ENCODE peak calls at places on chromosome 18, in four cellular contexts. A is WTC11, Q is iPS-NIHi11, K is LoVo. G is an unnamed sample.

GRCh38 chr18:22977847-22978701 is 44.9 kb downstream of the RBBP8 start:
- DNase-seq in A (no peak), Q (peak), K (peak), G (no peak)

GRCh38 chr18:39701071-39701783 is 2135.6 kb upstream of the CELF4 start:
- DNase-seq in Q (no peak), A (no peak), K (no peak), G (no peak)

GRCh38 chr18:75544496-75544895 is 117.0 kb upstream of the SMIM21 start:
- DNase-seq in A (no peak), K (no peak), Q (no peak), G (no peak)

GRCh38 chr18:60675801-60676200 is 303.2 kb upstream of the MC4R start:
- DNase-seq in K (no peak), A (no peak), Q (no peak), G (no peak)

GRCh38 chr18:76977108-76977621 is 154.8 kb downstream of the ZNF236 start:
- DNase-seq in Q (peak), A (no peak), K (no peak), G (no peak)

GRCh38 chr18:23718731-23719130 is 29.5 kb downstream of the LAMA3 start:
- DNase-seq in A (no peak), Q (no peak), K (no peak), G (no peak)

GRCh38 chr18:25033747-25034471 is 318.1 kb downstream of the ZNF521 start:
- DNase-seq in K (no peak), A (no peak), Q (no peak), G (no peak)

GRCh38 chr18:25737710-25738251 is 352.6 kb downstream of the SS18 start:
- DNase-seq in K (no peak), A (no peak), Q (no peak), G (no peak)

GRCh38 chr18:71326826-71327225 is 1038.0 kb downstream of the SOCS6 start:
- DNase-seq in A (no peak), Q (no peak), K (no peak), G (no peak)

GRCh38 chr18:13437034-13437433 is 218.5 kb downstream of the LDLRAD4 start:
- DNase-seq in K (no peak), A (no peak), Q (no peak), G (no peak)

GRCh38 chr18:73980289-73980979 is 167.2 kb downstream of the FBXO15 start:
- DNase-seq in K (peak), A (peak), Q (peak), G (peak)

GRCh38 chr18:12091742-12092141 is 1.9 kb upstream of the ANKRD62 start:
- DNase-seq in Q (no peak), K (no peak), A (no peak), G (no peak)

GRCh38 chr18:11398625-11399024 is 210.8 kb upstream of the SLC35G4 start:
- DNase-seq in K (no peak), A (no peak), Q (no peak), G (no peak)

GRCh38 chr18:78528437-78529228 is 451.0 kb upstream of the SALL3 start:
- DNase-seq in A (no peak), Q (no peak), K (no peak), G (no peak)

GRCh38 chr18:80241919-80242777 is 5.2 kb downstream of the PARD6G start:
- DNase-seq in Q (no peak), K (no peak), A (no peak), G (no peak)

GRCh38 chr18:59957957-59958356 is 58.2 kb downstream of the PMAIP1 start:
- DNase-seq in Q (no peak), K (peak), A (no peak), G (peak)

GRCh38 chr18:45415614-45416013 is 199.7 kb upstream of the SLC14A2 start:
- DNase-seq in Q (no peak), A (no peak), K (no peak), G (no peak)

GRCh38 chr18:79411614-79412526 is 16.1 kb downstream of the NFATC1 start:
- DNase-seq in K (no peak), A (no peak), Q (no peak), G (no peak)

GRCh38 chr18:24817150-24818068 is 357.0 kb downstream of the HRH4 start:
- DNase-seq in K (no peak), Q (no peak), A (no peak), G (no peak)

GRCh38 chr18:79396431-79397287 is 929 bp downstream of the NFATC1 start:
- DNase-seq in Q (no peak), K (peak), A (peak), G (no peak)

GRCh38 chr18:63949068-63949737 is at the start of gene HMSD:
- DNase-seq in Q (peak), A (peak), K (peak), G (peak)

GRCh38 chr18:48866028-48866733 is 84.6 kb downstream of the SMAD7 start:
- DNase-seq in K (no peak), A (no peak), Q (no peak), G (no peak)

GRCh38 chr18:46262856-46263255 is 158.7 kb downstream of the HAUS1 start:
- DNase-seq in K (no peak), Q (no peak), A (no peak), G (no peak)

GRCh38 chr18:49812321-49813070 is 837 bp downstream of the ACAA2 start:
- DNase-seq in K (no peak), Q (no peak), A (no peak), G (peak)